ENCODE peak calls at places on chromosome 13, in seven cellular contexts. N, R, J, I, M, L and U are unnamed samples.

GRCh38 chr13:38769526-38769925 is 82.6 kb downstream of the FREM2 start:
- DNase-seq in M (no peak), L (no peak), R (no peak), I (no peak), J (no peak), N (no peak), U (no peak)

GRCh38 chr13:24627090-24627714 is 53.0 kb upstream of the ATP12A start:
- DNase-seq in N (no peak), L (no peak), R (no peak), I (peak; percentile 10), J (no peak), M (no peak), U (no peak)

GRCh38 chr13:48975101-48975925 is at the start of gene FNDC3A:
- DNase-seq in M (peak; percentile 31), L (no peak), J (no peak), I (peak; percentile 70), R (no peak), N (no peak), U (no peak)

GRCh38 chr13:28429096-28429495 is 65.8 kb downstream of the FLT1 start:
- DNase-seq in M (no peak), I (no peak), L (no peak), J (no peak), R (no peak), N (no peak), U (no peak)

GRCh38 chr13:50731400-50731799 is 112.1 kb downstream of the DLEU7 start:
- DNase-seq in I (peak; percentile 80), R (no peak), N (no peak), L (no peak), M (no peak), J (no peak), U (peak; percentile 40)

GRCh38 chr13:51643114-51643881 is 59.0 kb downstream of the WDFY2 start:
- DNase-seq in L (no peak), N (no peak), J (no peak), I (peak; percentile 83), R (no peak), M (no peak), U (peak; percentile 80)

GRCh38 chr13:106348032-106348431 is 187.4 kb downstream of the EFNB2 start:
- DNase-seq in J (no peak), N (no peak), M (no peak), L (no peak), I (peak; percentile 51), R (no peak), U (no peak)

GRCh38 chr13:105202384-105202783 is 1333.1 kb downstream of the EFNB2 start:
- DNase-seq in L (no peak), M (no peak), N (no peak), I (peak; percentile 55), J (no peak), R (no peak), U (no peak)

GRCh38 chr13:82720961-82721360 is 1161.3 kb downstream of the SLITRK1 start:
- DNase-seq in N (no peak), R (no peak), I (no peak), L (no peak), M (no peak), J (no peak), U (no peak)

GRCh38 chr13:27442071-27442647 is 8.2 kb downstream of the MTIF3 start:
- DNase-seq in I (no peak), L (no peak), N (peak; percentile 49), J (no peak), R (no peak), M (no peak), U (no peak)

GRCh38 chr13:32429406-32429909 is 1.5 kb upstream of the N4BP2L1 start:
- DNase-seq in R (no peak), N (no peak), L (no peak), J (no peak), M (no peak), I (no peak), U (no peak)

GRCh38 chr13:44577236-44578063 is 1.3 kb upstream of the TSC22D1 start:
- DNase-seq in M (peak; percentile 94), R (peak; percentile 94), N (peak; percentile 94), L (peak; percentile 84), I (peak; percentile 98), J (peak; percentile 96), U (peak; percentile 70)

GRCh38 chr13:40665754-40666057 is 735 bp downstream of the FOXO1 start:
- DNase-seq in I (no peak), L (no peak), N (peak; percentile 43), J (peak; percentile 61), M (no peak), R (no peak), U (no peak)

GRCh38 chr13:74675185-74675584 is 541.0 kb upstream of the KLF12 start:
- DNase-seq in R (no peak), N (no peak), J (no peak), L (no peak), M (no peak), I (no peak), U (no peak)

GRCh38 chr13:22945321-22946226 is 235.2 kb upstream of the SGCG start:
- DNase-seq in R (no peak), L (no peak), I (no peak), N (no peak), J (no peak), M (no peak), U (no peak)

GRCh38 chr13:94305463-94305862 is 174.0 kb downstream of the DCT start:
- DNase-seq in I (peak; percentile 81), M (no peak), L (no peak), R (no peak), J (no peak), N (no peak), U (no peak)

GRCh38 chr13:23867027-23867491 is 22.1 kb downstream of the MIPEP start:
- DNase-seq in L (no peak), N (no peak), I (peak; percentile 33), R (no peak), M (no peak), J (no peak), U (no peak)

GRCh38 chr13:114068723-114069322 is 63.6 kb downstream of the RASA3 start:
- DNase-seq in J (peak; percentile 5), M (no peak), N (no peak), R (no peak), L (no peak), I (peak; percentile 83), U (no peak)

GRCh38 chr13:30431269-30431950 is 9.1 kb downstream of the UBE2L5 start:
- DNase-seq in R (no peak), L (no peak), J (no peak), M (no peak), N (no peak), I (no peak), U (no peak)

GRCh38 chr13:71525004-71525403 is 342.0 kb downstream of the DACH1 start:
- DNase-seq in I (no peak), L (no peak), N (no peak), M (no peak), J (no peak), R (no peak), U (no peak)

GRCh38 chr13:36706755-36707154 is 32.9 kb downstream of the SERTM1 start:
- DNase-seq in L (no peak), N (no peak), J (no peak), R (no peak), I (peak; percentile 20), M (no peak), U (peak; percentile 82)

GRCh38 chr13:24360106-24360505 is 50.7 kb downstream of the C1QTNF9 start:
- DNase-seq in M (no peak), R (no peak), N (no peak), J (no peak), L (no peak), I (no peak), U (no peak)

GRCh38 chr13:25447396-25447795 is 75.6 kb downstream of the ATP8A2 start:
- DNase-seq in I (no peak), L (no peak), N (no peak), R (no peak), M (no peak), J (no peak), U (no peak)

GRCh38 chr13:102402292-102402691 is 444 bp upstream of the FGF14 start:
- DNase-seq in N (peak; percentile 1), L (no peak), M (no peak), I (no peak), J (no peak), R (peak; percentile 64), U (no peak)

GRCh38 chr13:20505405-20506366 is 20.0 kb downstream of the CRYL1 start:
- DNase-seq in L (no peak), R (no peak), J (no peak), N (no peak), I (no peak), M (no peak), U (no peak)

GRCh38 chr13:110387451-110388140 is 80.5 kb downstream of the COL4A2 start:
- DNase-seq in N (no peak), M (no peak), R (no peak), L (peak; percentile 65), I (peak; percentile 67), J (no peak), U (no peak)

GRCh38 chr13:93029536-93029935 is 197.1 kb upstream of the GPC6 start:
- DNase-seq in J (no peak), I (peak; percentile 32), L (no peak), R (no peak), M (no peak), N (no peak), U (peak; percentile 31)